ENCODE peak calls at places on chromosomes 2 and 18, in nine cellular contexts. Z, B, X, R, M, W, S, Y and V are unnamed samples.

GRCh38 chr2:60553992-60554648 is 666 bp upstream of the BCL11A start:
- DNase-seq in Z (peak; percentile 30), B (no peak), X (peak; percentile 51), R (no peak), M (no peak), W (peak; percentile 28), S (peak; percentile 63), Y (peak; percentile 23), V (peak; percentile 74)

GRCh38 chr2:241764272-241765241 is 12.1 kb upstream of the GAL3ST2 start:
- DNase-seq in Z (no peak), B (no peak), X (no peak), R (no peak), M (no peak), W (peak; percentile 21), S (no peak), Y (no peak), V (no peak)

GRCh38 chr2:154259030-154259429 is 387.3 kb downstream of the GALNT13 start:
- DNase-seq in Z (no peak), B (no peak), X (no peak), R (no peak), M (no peak), W (no peak), S (no peak), Y (no peak), V (no peak)

GRCh38 chr2:106334802-106335201 is 133.4 kb downstream of the RGPD3 start:
- DNase-seq in Z (no peak), B (no peak), X (no peak), R (no peak), M (no peak), W (no peak), S (no peak), Y (no peak), V (no peak)

GRCh38 chr2:50431958-50432650 is 599.8 kb downstream of the NRXN1 start:
- DNase-seq in Z (no peak), B (no peak), X (no peak), R (no peak), M (no peak), W (no peak), S (no peak), Y (no peak), V (no peak)

GRCh38 chr2:127559454-127559853 is 24.0 kb downstream of the MYO7B start:
- DNase-seq in Z (no peak), B (no peak), X (no peak), R (no peak), M (no peak), W (no peak), S (no peak), Y (no peak), V (no peak)

GRCh38 chr2:70467831-70468810 is 85.5 kb downstream of the TGFA start:
- DNase-seq in Z (no peak), B (no peak), X (no peak), R (no peak), M (no peak), W (no peak), S (no peak), Y (no peak), V (no peak)

GRCh38 chr2:217409939-217410820 is 550.3 kb upstream of the TNP1 start:
- DNase-seq in Z (no peak), B (no peak), X (no peak), R (peak; percentile 65), M (no peak), W (no peak), S (no peak), Y (no peak), V (no peak)

GRCh38 chr2:8549273-8549922 is 132.5 kb upstream of the ID2 start:
- DNase-seq in Z (no peak), B (no peak), X (no peak), R (no peak), M (no peak), W (no peak), S (peak; percentile 14), Y (no peak), V (no peak)

GRCh38 chr2:85804583-85804982 is 50.8 kb downstream of the ATOH8 start:
- DNase-seq in Z (peak; percentile 65), B (no peak), X (no peak), R (no peak), M (peak; percentile 22), W (no peak), S (no peak), Y (peak; percentile 25), V (no peak)

GRCh38 chr2:62192811-62193210 is 3.1 kb upstream of the B3GNT2 start:
- DNase-seq in Z (no peak), B (no peak), X (no peak), R (no peak), M (no peak), W (no peak), S (no peak), Y (no peak), V (no peak)
- H3K27ac ChIP-seq in Z (no peak overlapping the region), B (no peak overlapping the region), X (no peak overlapping the region), R (no peak overlapping the region), M (no peak overlapping the region), W (no peak overlapping the region), S (no peak overlapping the region), Y (no peak overlapping the region), V (no peak overlapping the region)

GRCh38 chr2:215598376-215598975 is 162.6 kb upstream of the FN1 start:
- DNase-seq in Z (no peak), B (no peak), X (no peak), R (no peak), M (no peak), W (no peak), S (no peak), Y (no peak), V (no peak)

GRCh38 chr2:215590353-215590752 is 154.5 kb upstream of the FN1 start:
- DNase-seq in Z (no peak), B (no peak), X (no peak), R (no peak), M (no peak), W (no peak), S (no peak), Y (no peak), V (no peak)

DNA sequence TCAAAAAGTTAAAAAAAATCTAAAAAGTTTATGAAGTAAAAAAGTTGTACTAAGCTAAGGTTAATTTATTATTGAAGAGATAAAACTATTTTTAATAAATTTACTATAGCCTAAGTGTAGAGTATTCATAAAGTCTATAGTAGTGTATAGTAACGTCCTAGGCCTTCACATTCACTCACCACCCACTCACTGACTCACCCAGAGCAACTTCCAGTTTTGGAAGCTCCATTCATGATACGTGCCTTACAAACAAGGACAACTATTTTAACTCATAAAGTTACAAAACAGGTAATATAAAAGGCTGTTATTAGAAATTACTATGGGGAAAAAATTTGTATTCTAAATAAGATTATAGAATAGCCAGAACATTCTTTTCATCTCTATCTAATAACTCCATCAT is 158.9 kb upstream of the FN1 start:
- DNase-seq in Z (no peak), B (no peak), X (no peak), R (no peak), M (no peak), W (peak; percentile 36), S (no peak), Y (no peak), V (no peak)
- H3K4me1 ChIP-seq in Z (no peaks in the 10 kb centered on the region), B (no peaks in the 10 kb centered on the region), X (no peaks in the 10 kb centered on the region), R (no peaks in the 10 kb centered on the region), M (no peaks in the 10 kb centered on the region), W (no peaks in the 10 kb centered on the region), S (no peaks in the 10 kb centered on the region), Y (no peaks in the 10 kb centered on the region), V (no peaks in the 10 kb centered on the region)

GRCh38 chr18:22026889-22027288 is 142.5 kb upstream of the GATA6 start:
- DNase-seq in Z (no peak), B (no peak), X (no peak), R (no peak), M (no peak), W (no peak), S (no peak), Y (no peak), V (no peak)

GRCh38 chr18:22033085-22033484 is 136.3 kb upstream of the GATA6 start:
- DNase-seq in Z (no peak), B (no peak), X (no peak), R (no peak), M (no peak), W (no peak), S (no peak), Y (no peak), V (no peak)

GRCh38 chr18:22034276-22034675 is 135.1 kb upstream of the GATA6 start:
- DNase-seq in Z (peak; percentile 89), B (no peak), X (no peak), R (no peak), M (no peak), W (no peak), S (no peak), Y (no peak), V (no peak)

GRCh38 chr18:22032392-22032961 is 136.9 kb upstream of the GATA6 start:
- DNase-seq in Z (peak; percentile 16), B (no peak), X (no peak), R (peak; percentile 29), M (no peak), W (peak; percentile 68), S (peak; percentile 44), Y (peak; percentile 63), V (no peak)

DNA sequence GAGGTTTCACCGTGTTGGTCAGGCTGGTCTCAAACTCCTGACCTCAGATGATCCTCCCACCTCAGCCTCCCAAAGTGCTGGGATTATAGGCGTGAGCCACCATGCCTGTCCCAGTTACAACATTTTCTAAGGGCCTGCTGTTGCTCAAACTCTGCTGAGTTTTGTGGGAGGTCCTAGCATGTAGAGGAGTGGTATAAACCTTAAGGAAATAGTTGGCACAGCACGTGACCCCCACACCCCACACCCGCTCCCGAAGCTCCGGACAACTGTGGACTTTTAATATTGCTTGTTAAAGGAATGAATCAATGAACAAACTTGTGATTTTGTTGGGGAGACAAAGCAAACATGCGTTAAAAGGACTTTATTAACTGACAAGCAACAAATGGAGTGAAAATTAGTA is 137.8 kb upstream of the GATA6 start:
- DNase-seq in Z (no peak), B (no peak), X (no peak), R (no peak), M (no peak), W (no peak), S (peak; percentile 54), Y (no peak), V (no peak)
- H3K27ac ChIP-seq in Z (no peak overlapping the region), B (no peak overlapping the region), X (no peak overlapping the region), R (no peak overlapping the region), M (no peak overlapping the region), W (no peak overlapping the region), S (no peak overlapping the region), Y (no peak overlapping the region), V (no peak overlapping the region)

GRCh38 chr2:12452211-12452610 is 264.5 kb upstream of the TRIB2 start:
- DNase-seq in Z (no peak), B (no peak), X (no peak), R (no peak), M (no peak), W (peak; percentile 61), S (no peak), Y (no peak), V (no peak)

GRCh38 chr2:12455626-12456025 is 261.1 kb upstream of the TRIB2 start:
- DNase-seq in Z (no peak), B (no peak), X (no peak), R (no peak), M (no peak), W (peak; percentile 81), S (no peak), Y (no peak), V (no peak)

GRCh38 chr2:12453731-12454130 is 263.0 kb upstream of the TRIB2 start:
- DNase-seq in Z (no peak), B (no peak), X (no peak), R (no peak), M (no peak), W (no peak), S (no peak), Y (no peak), V (no peak)

GRCh38 chr2:12457831-12458230 is 258.9 kb upstream of the TRIB2 start:
- DNase-seq in Z (no peak), B (no peak), X (no peak), R (no peak), M (no peak), W (no peak), S (no peak), Y (no peak), V (no peak)

GRCh38 chr2:12456293-12457151 is 260.2 kb upstream of the TRIB2 start:
- DNase-seq in Z (peak; percentile 88), B (no peak), X (peak; percentile 65), R (peak; percentile 89), M (peak; percentile 59), W (peak; percentile 100), S (peak; percentile 79), Y (peak; percentile 58), V (peak; percentile 96)
- H3K4me1 ChIP-seq in Z (peaks cover 20% of the 10 kb centered on the region), B (peaks cover 11% of the 10 kb centered on the region), X (no peaks in the 10 kb centered on the region), R (no peaks in the 10 kb centered on the region), M (peaks cover 32% of the 10 kb centered on the region), W (peaks cover 14% of the 10 kb centered on the region), S (peaks cover 6% of the 10 kb centered on the region), Y (peaks cover 3% of the 10 kb centered on the region), V (peaks cover 3% of the 10 kb centered on the region)